ENCODE peak calls at places on chromosomes 4 and X, in four cellular contexts. G, X, D and C are unnamed samples.

GRCh38 chr4:132427125-132427524 is 722.0 kb upstream of the PCDH10 start:
- DNase-seq in G (no peak), X (no peak), D (no peak), C (no peak)

GRCh38 chr4:54852061-54852460 is 194.3 kb downstream of the KIT start:
- DNase-seq in G (no peak), X (no peak), D (no peak), C (no peak)

GRCh38 chr4:53015681-53016080 is 153.6 kb downstream of the RASL11B start:
- DNase-seq in G (peak), X (peak), D (no peak), C (peak)

GRCh38 chrX:45781901-45782553 is 581.4 kb upstream of the DIPK2B start:
- DNase-seq in G (peak), X (peak), D (no peak), C (no peak)

GRCh38 chr4:139453041-139453370 is 915 bp upstream of the RAB33B start:
- DNase-seq in G (no peak), X (no peak), D (no peak), C (no peak)

GRCh38 chrX:97238632-97239031 is 354.9 kb downstream of the RPA4 start:
- DNase-seq in G (peak), X (peak), D (no peak), C (no peak)

GRCh38 chr4:134777626-134778025 is 576.0 kb upstream of the PABPC4L start:
- DNase-seq in G (no peak), X (no peak), D (no peak), C (no peak)

GRCh38 chr4:152316969-152317368 is 218.9 kb downstream of the FBXW7 start:
- DNase-seq in G (peak), X (peak), D (no peak), C (no peak)

GRCh38 chr4:113641025-113641431 is 120.5 kb downstream of the CAMK2D start:
- DNase-seq in G (no peak), X (no peak), D (no peak), C (no peak)

GRCh38 chr4:17436750-17437090 is 75.2 kb downstream of the QDPR start:
- DNase-seq in G (no peak), X (no peak), D (no peak), C (peak)

GRCh38 chrX:97898798-97899197 is 1015.1 kb downstream of the RPA4 start:
- DNase-seq in G (peak), X (no peak), D (no peak), C (no peak)

GRCh38 chrX:43140546-43140945 is 362.6 kb upstream of the PPP1R2C start:
- DNase-seq in G (no peak), X (no peak), D (no peak), C (no peak)

GRCh38 chr4:14110407-14110806 is 482.9 kb upstream of the BOD1L1 start:
- DNase-seq in G (peak), X (peak), D (no peak), C (no peak)

GRCh38 chrX:129959493-129959832 is 23.0 kb upstream of the BCORL1 start:
- DNase-seq in G (peak), X (peak), D (no peak), C (no peak)

GRCh38 chrX:40945366-40945713 is 139.9 kb upstream of the USP9X start:
- DNase-seq in G (peak), X (peak), D (no peak), C (no peak)

GRCh38 chrX:68686684-68687045 is 39.2 kb downstream of the STARD8 start:
- DNase-seq in G (no peak), X (peak), D (no peak), C (peak)

GRCh38 chr4:135718019-135718418 is 1516.4 kb upstream of the PABPC4L start:
- DNase-seq in G (peak), X (no peak), D (no peak), C (no peak)

GRCh38 chrX:108734426-108734825 is 1.9 kb downstream of the IRS4 start:
- DNase-seq in G (no peak), X (no peak), D (no peak), C (no peak)

GRCh38 chrX:108735680-108736508 is 469 bp downstream of the IRS4 start:
- DNase-seq in G (no peak), X (peak), D (peak), C (no peak)

GRCh38 chrX:108736509-108737479 is at the start of gene IRS4:
- DNase-seq in G (no peak), X (peak), D (peak), C (peak)

GRCh38 chrX:108732630-108733321 is 3.6 kb downstream of the IRS4 start:
- DNase-seq in G (no peak), X (no peak), D (peak), C (peak)

DNA sequence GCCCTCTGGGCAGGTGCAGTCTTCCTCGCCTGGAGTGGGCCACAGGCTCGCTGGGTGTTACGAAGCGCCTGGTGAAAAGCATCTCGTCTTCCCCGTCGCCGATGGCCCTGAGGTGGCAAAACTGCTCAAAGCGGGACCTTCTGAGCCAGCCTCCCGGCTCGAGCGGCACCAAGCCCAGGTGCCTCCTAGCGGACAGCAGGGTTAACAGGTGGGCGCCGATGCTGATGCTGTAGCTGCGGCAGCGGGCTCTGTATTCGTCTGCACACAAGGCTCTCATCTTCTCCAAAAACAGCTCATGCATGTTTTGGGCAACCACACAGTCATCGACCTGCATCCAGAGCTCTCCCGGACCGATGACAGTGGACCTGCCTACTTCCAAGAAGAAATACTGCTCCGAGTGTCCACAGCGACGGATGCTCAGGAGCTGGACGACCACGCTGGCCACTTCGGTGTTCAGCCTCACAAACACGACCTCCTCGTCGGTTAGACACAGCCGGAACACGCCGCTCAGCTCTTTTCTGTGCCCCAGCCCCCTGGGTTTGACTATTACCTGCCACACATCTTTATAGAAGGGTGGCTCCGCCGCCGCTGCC is 1.2 kb downstream of the IRS4 start:
- DNase-seq in G (no peak), X (no peak), D (peak), C (peak)
- H2BK5ac ChIP-seq in G (no peak), X (no peak), D (no peak), C (no peak)

GRCh38 chr4:119697887-119698393 is 69.3 kb upstream of the PDE5A start:
- DNase-seq in G (no peak), X (no peak), D (no peak), C (no peak)

GRCh38 chr4:119693127-119693526 is 64.5 kb upstream of the PDE5A start:
- DNase-seq in G (peak), X (peak), D (no peak), C (no peak)

GRCh38 chr4:119692001-119692400 is 63.4 kb upstream of the PDE5A start:
- DNase-seq in G (peak), X (peak), D (no peak), C (no peak)

GRCh38 chr4:119695216-119695615 is 66.6 kb upstream of the PDE5A start:
- DNase-seq in G (peak), X (no peak), D (no peak), C (no peak)

GRCh38 chr4:119696963-119697362 is 68.4 kb upstream of the PDE5A start:
- DNase-seq in G (no peak), X (no peak), D (no peak), C (no peak)
- H3K14ac ChIP-seq in G (no peak), X (no peak), D (no peak), C (no peak)

GRCh38 chr4:185899833-185900232 is 87.8 kb upstream of the SORBS2 start:
- DNase-seq in G (no peak), X (no peak), D (no peak), C (no peak)

GRCh38 chr4:185895866-185896265 is 83.9 kb upstream of the SORBS2 start:
- DNase-seq in G (no peak), X (no peak), D (no peak), C (no peak)

GRCh38 chr4:185896832-185897475 is 85.0 kb upstream of the SORBS2 start:
- DNase-seq in G (no peak), X (no peak), D (no peak), C (no peak)

GRCh38 chr4:185895351-185895750 is 83.4 kb upstream of the SORBS2 start:
- DNase-seq in G (no peak), X (no peak), D (no peak), C (no peak)

DNA sequence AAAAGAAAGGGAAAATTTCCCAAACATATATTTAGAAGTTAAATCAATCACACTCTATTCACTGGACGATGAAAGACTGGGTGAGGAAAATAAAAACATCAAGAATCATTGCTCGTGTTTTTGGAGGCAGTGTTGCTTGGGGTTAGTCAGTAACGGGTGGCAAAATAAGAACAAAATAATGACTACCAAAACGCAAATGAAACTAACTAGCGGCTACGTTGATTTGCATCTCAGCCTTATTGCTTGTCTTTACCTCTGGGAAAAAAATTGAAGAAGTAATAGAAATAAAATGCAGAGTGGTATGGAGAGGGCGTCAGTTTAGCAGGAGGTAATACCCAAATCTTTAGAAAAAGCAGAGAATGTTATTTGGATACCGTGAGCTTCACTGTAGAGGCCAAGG is 86.4 kb upstream of the SORBS2 start:
- DNase-seq in G (no peak), X (no peak), D (no peak), C (no peak)
- H3K4me2 ChIP-seq in G (no peak), X (no peak), D (no peak), C (no peak)

DNA sequence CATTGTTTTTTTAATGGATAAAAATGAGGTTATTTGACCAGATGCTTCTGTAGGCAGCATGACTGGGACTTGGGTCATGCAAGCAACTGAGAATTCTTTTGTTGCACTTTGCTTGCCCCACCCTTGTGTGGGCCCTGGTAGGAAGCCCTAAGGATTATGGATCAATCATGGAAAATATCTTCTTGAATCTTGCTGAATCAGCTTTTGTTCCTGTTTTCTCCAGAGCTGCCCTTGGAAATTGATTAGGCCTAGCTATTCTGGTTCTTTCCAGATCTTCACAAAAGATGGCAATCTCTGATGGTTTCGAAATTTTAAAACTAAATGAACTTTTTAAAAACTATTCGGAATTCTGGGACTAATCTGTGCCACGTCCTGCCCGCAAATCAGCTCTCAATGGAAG is 58.6 kb downstream of the PRRG1 start:
- DNase-seq in G (no peak), X (no peak), D (no peak), C (no peak)
- H2BK5ac ChIP-seq in G (no peak), X (no peak), D (no peak), C (no peak)

GRCh38 chr4:87616268-87616667 is 7.9 kb downstream of the DSPP start:
- DNase-seq in G (no peak), X (no peak), D (no peak), C (no peak)

GRCh38 chr4:87620086-87620485 is 11.8 kb downstream of the DSPP start:
- DNase-seq in G (no peak), X (no peak), D (no peak), C (no peak)

DNA sequence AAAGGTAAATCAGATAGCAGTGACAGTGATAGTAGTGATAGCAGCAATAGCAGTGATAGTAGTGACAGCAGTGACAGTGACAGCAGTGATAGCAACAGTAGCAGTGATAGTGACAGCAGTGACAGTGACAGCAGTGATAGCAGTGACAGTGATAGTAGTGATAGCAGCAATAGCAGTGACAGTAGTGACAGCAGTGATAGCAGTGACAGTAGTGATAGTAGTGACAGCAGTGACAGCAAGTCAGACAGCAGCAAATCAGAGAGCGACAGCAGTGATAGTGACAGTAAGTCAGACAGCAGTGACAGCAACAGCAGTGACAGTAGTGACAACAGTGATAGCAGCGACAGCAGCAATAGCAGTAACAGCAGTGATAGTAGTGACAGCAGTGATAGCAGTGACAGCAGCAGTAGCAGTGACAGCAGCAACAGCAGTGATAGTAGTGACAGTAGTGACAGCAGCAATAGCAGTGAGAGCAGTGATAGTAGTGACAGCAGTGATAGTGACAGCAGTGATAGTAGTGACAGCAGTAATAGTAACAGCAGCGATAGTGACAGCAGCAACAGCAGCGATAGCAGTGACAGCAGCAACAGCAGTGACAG is 6.1 kb downstream of the DSPP start:
- DNase-seq in G (no peak), X (no peak), D (no peak), C (no peak)
- H3K14ac ChIP-seq in G (no peak), X (no peak), D (no peak), C (no peak)

GRCh38 chrX:71997320-71997719 is 86.7 kb downstream of the NHSL2 start:
- DNase-seq in G (no peak), X (no peak), D (no peak), C (no peak)
- H3K4me2 ChIP-seq in G (no peak), X (no peak), D (peak), C (no peak)